ENCODE peak calls at places on chromosomes 3 and 15, in eight cellular contexts. T is CD4-positive, alpha-beta T cell; U is CD8-positive, alpha-beta T cell; F is pancreas; X is thoracic aorta; B is Panc1; M is spleen; G is psoas muscle. S is an unnamed sample.

GRCh38 chr3:42182555-42182954 is 83.4 kb downstream of the CCK start:
- DNase-seq in T (no peak), U (no peak), F (no peak), X (no peak), B (no peak), M (no peak), G (no peak), S (no peak)

GRCh38 chr15:94253742-94254141 is 22.4 kb downstream of the MCTP2 start:
- DNase-seq in T (no peak), U (no peak), F (no peak), X (no peak), B (no peak), M (no peak), G (no peak), S (no peak)

GRCh38 chr3:138833908-138834358 is 795 bp downstream of the PIK3CB start:
- DNase-seq in T (no peak), U (no peak), F (no peak), X (no peak), B (no peak), M (no peak), G (peak), S (peak)

GRCh38 chr3:107599755-107600122 is 77.0 kb downstream of the BBX start:
- DNase-seq in T (no peak), U (no peak), F (no peak), X (no peak), B (no peak), M (no peak), G (no peak), S (no peak)

GRCh38 chr3:125213946-125214542 is 1.5 kb upstream of the SLC12A8 start:
- DNase-seq in T (no peak), U (no peak), F (no peak), X (no peak), B (no peak), M (no peak), G (no peak), S (no peak)

GRCh38 chr3:195768414-195768813 is 43.3 kb downstream of the MUC4 start:
- DNase-seq in T (no peak), U (no peak), F (no peak), X (no peak), B (no peak), M (peak), G (no peak), S (no peak)

GRCh38 chr3:115279939-115280338 is 132.9 kb upstream of the ZBTB20 start:
- DNase-seq in T (no peak), U (no peak), F (no peak), X (no peak), B (no peak), M (no peak), G (no peak), S (no peak)

GRCh38 chr3:111715911-111716523 is 120.9 kb upstream of the ZBED2 start:
- DNase-seq in T (peak), U (no peak), F (peak), X (no peak), B (no peak), M (no peak), G (peak), S (no peak)

GRCh38 chr3:134291300-134292254 is 40.9 kb upstream of the RYK start:
- DNase-seq in T (no peak), U (no peak), F (peak), X (no peak), B (no peak), M (no peak), G (peak), S (peak)

GRCh38 chr3:126550488-126551051 is 8.2 kb downstream of the C3orf22 start:
- DNase-seq in T (no peak), U (peak), F (peak), X (no peak), B (no peak), M (peak), G (no peak), S (peak)

GRCh38 chr15:67997996-67998395 is 56.1 kb upstream of the PIAS1 start:
- DNase-seq in T (no peak), U (no peak), F (no peak), X (no peak), B (no peak), M (no peak), G (no peak), S (no peak)

GRCh38 chr3:124361566-124361965 is 368.7 kb upstream of the UMPS start:
- DNase-seq in T (no peak), U (no peak), F (no peak), X (no peak), B (no peak), M (no peak), G (no peak), S (no peak)

GRCh38 chr3:155064920-155065319 is 15.2 kb upstream of the MME start:
- DNase-seq in T (no peak), U (no peak), F (no peak), X (no peak), B (no peak), M (no peak), G (no peak), S (no peak)

GRCh38 chr15:96334705-96335428 is 4.4 kb downstream of the NR2F2 start:
- DNase-seq in T (no peak), U (no peak), F (no peak), X (no peak), B (no peak), M (no peak), G (no peak), S (no peak)

GRCh38 chr15:80484312-80484981 is 80.3 kb downstream of the ARNT2 start:
- DNase-seq in T (no peak), U (no peak), F (no peak), X (no peak), B (no peak), M (no peak), G (no peak), S (no peak)

GRCh38 chr15:74788716-74789151 is 6.9 kb downstream of the CSK start:
- DNase-seq in T (no peak), U (peak), F (no peak), X (no peak), B (no peak), M (peak), G (no peak), S (no peak)

GRCh38 chr3:45055411-45056143 is 29.5 kb downstream of the CLEC3B start:
- DNase-seq in T (no peak), U (no peak), F (no peak), X (no peak), B (no peak), M (no peak), G (no peak), S (no peak)

GRCh38 chr3:184154909-184155643 is at the start of gene DVL3:
- DNase-seq in T (peak), U (peak), F (peak), X (no peak), B (no peak), M (peak), G (peak), S (peak)

GRCh38 chr3:149813367-149814281 is 609 bp downstream of the RNF13 start:
- DNase-seq in T (peak), U (no peak), F (no peak), X (no peak), B (no peak), M (peak), G (no peak), S (peak)

GRCh38 chr3:14640157-14640562 is 11.4 kb upstream of the CCDC174 start:
- DNase-seq in T (no peak), U (no peak), F (no peak), X (no peak), B (no peak), M (no peak), G (no peak), S (no peak)

GRCh38 chr3:192031941-192032340 is 571.0 kb downstream of the PYDC2 start:
- DNase-seq in T (no peak), U (no peak), F (no peak), X (no peak), B (no peak), M (no peak), G (no peak), S (no peak)

GRCh38 chr3:38601971-38602550 is 47.4 kb downstream of the SCN5A start:
- DNase-seq in T (no peak), U (no peak), F (no peak), X (no peak), B (no peak), M (peak), G (no peak), S (no peak)

GRCh38 chr3:180870008-180870733 is 42.3 kb upstream of the FXR1 start:
- DNase-seq in T (no peak), U (no peak), F (peak), X (no peak), B (no peak), M (no peak), G (peak), S (peak)

GRCh38 chr3:172213765-172214358 is 174.5 kb downstream of the FNDC3B start:
- DNase-seq in T (no peak), U (no peak), F (no peak), X (no peak), B (no peak), M (no peak), G (no peak), S (no peak)

GRCh38 chr3:105456017-105456416 is 89.3 kb downstream of the ALCAM start:
- DNase-seq in T (no peak), U (no peak), F (no peak), X (no peak), B (no peak), M (no peak), G (no peak), S (no peak)
- H3K27ac ChIP-seq in T (no peak), U (no peak), F (no peak), X (no peak), B (no peak), M (no peak), G (no peak), S (no peak)

GRCh38 chr3:142706308-142707127 is 17.3 kb upstream of the TRPC1 start:
- DNase-seq in T (no peak), U (no peak), F (no peak), X (no peak), B (no peak), M (no peak), G (no peak), S (no peak)
- H3K27ac ChIP-seq in T (no peak), U (no peak), F (no peak), X (no peak), B (no peak), M (no peak), G (no peak), S (no peak)

GRCh38 chr15:37094542-37095196 is 5.7 kb downstream of the MEIS2 start:
- DNase-seq in T (no peak), U (no peak), F (no peak), X (no peak), B (no peak), M (no peak), G (no peak), S (no peak)
- H3K27ac ChIP-seq in T (no peak), U (no peak), F (peak), X (peak), B (no peak), M (peak), G (no peak), S (no peak)

DNA sequence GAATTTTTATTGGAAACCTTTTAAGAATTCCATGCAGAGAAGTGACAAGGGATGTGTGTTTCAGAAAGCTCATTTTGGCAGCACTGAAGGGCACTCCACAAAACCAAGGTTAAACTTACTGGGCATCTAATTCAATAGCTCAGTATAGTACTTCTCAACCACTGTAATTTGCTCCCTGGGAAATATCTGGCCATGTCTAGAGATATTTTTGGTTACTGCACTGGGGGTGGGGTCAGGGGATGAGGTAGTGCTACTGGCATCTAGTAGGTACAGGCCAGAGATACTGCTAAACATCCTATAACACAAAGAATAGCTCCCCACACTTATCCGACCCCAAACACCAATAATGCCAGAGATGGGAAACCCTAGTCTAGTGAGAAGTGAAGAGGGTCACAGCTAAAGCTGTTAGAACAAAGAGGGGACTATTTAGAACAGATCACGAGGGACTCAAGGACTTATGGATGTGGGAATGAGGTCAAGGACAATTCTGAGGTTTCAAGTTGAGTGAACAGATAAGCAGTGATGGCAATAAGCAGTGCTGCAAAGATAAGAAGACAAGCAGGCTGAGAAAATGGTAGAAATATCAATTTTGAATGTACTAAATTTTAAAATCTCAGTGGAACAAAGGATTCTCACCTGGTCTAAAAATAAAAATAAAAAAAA is 3.2 kb downstream of the MRPL46 start:
- DNase-seq in T (no peak), U (no peak), F (no peak), X (no peak), B (no peak), M (no peak), G (no peak), S (no peak)
- H3K27ac ChIP-seq in T (no peak), U (no peak), F (no peak), X (no peak), B (no peak), M (no peak), G (no peak), S (no peak)

GRCh38 chr15:92733934-92734521 is 78.5 kb upstream of the FAM174B start:
- DNase-seq in T (no peak), U (peak), F (peak), X (no peak), B (no peak), M (no peak), G (peak), S (no peak)
- H3K27ac ChIP-seq in T (no peak), U (peak), F (peak), X (peak), B (peak), M (peak), G (peak), S (no peak)

GRCh38 chr3:62604301-62604700 is 231.0 kb upstream of the FEZF2 start:
- DNase-seq in T (no peak), U (no peak), F (no peak), X (no peak), B (peak), M (no peak), G (no peak), S (no peak)
- H3K27ac ChIP-seq in T (no peak), U (no peak), F (no peak), X (no peak), B (no peak), M (no peak), G (no peak), S (no peak)

GRCh38 chr3:40299721-40300335 is 9.7 kb upstream of the EIF1B start:
- DNase-seq in T (no peak), U (no peak), F (no peak), X (no peak), B (no peak), M (no peak), G (no peak), S (no peak)
- H3K27ac ChIP-seq in T (no peak), U (no peak), F (no peak), X (no peak), B (no peak), M (peak), G (no peak), S (no peak)

S was measured in gastrocnemius medialis.